ENCODE peak calls at places on chromosomes 13 and 19, in ten cellular contexts. J, S, O, Z, D, N, X, F, B and K are unnamed samples.
A peak's percentile ranks its signal among the peaks of the same experiment; 100 is the strongest.

GRCh38 chr13:68927387-68928026 is 1180.1 kb upstream of the ATXN8OS start:
- DNase-seq in Z (peak; percentile 25), S (peak; percentile 24), O (no peak), D (peak; percentile 10), F (peak; percentile 85), B (peak; percentile 1), X (no peak), N (peak; percentile 2), J (no peak), K (no peak)

GRCh38 chr19:40284251-40284500 is 969 bp downstream of the AKT2 start:
- DNase-seq in B (no peak), N (no peak), D (no peak), Z (no peak), S (no peak), J (no peak), O (no peak), F (no peak), X (no peak), K (no peak)

GRCh38 chr13:100674363-100674847 is at the start of gene TMTC4:
- DNase-seq in N (no peak), F (peak; percentile 80), O (no peak), X (no peak), J (no peak), B (no peak), D (peak; percentile 81), S (no peak), Z (no peak), K (no peak)

GRCh38 chr19:15841875-15842569 is 26.6 kb upstream of the OR10H1 start:
- DNase-seq in J (no peak), N (no peak), X (no peak), D (no peak), F (no peak), Z (no peak), O (no peak), S (no peak), B (no peak), K (no peak)

GRCh38 chr19:52896431-52897148 is 845 bp downstream of the ZNF320 start:
- DNase-seq in S (no peak), N (peak; percentile 27), F (peak; percentile 70), X (no peak), J (peak; percentile 30), D (peak; percentile 15), Z (peak; percentile 26), O (no peak), B (peak; percentile 85), K (peak; percentile 30)

GRCh38 chr19:12611361-12611699 is 610 bp downstream of the ZNF791 start:
- DNase-seq in N (peak; percentile 71), J (peak; percentile 67), Z (peak; percentile 77), X (peak; percentile 94), F (peak; percentile 66), D (peak; percentile 58), S (peak; percentile 68), O (no peak), B (peak; percentile 81), K (peak; percentile 72)

GRCh38 chr13:40666058-40666904 is at the start of gene FOXO1:
- DNase-seq in N (peak; percentile 78), B (peak; percentile 90), D (peak; percentile 89), O (peak; percentile 89), S (peak; percentile 5), Z (peak; percentile 89), X (peak; percentile 97), F (peak; percentile 78), J (peak; percentile 89), K (peak; percentile 88)

GRCh38 chr13:111469916-111470506 is 149.6 kb downstream of the TEX29 start:
- DNase-seq in X (peak; percentile 57), Z (no peak), N (no peak), J (no peak), F (no peak), S (no peak), D (no peak), O (no peak), B (no peak), K (no peak)

GRCh38 chr19:40578442-40578908 is 1.8 kb downstream of the SHKBP1 start:
- DNase-seq in F (no peak), D (no peak), B (no peak), J (no peak), S (no peak), N (peak; percentile 40), X (no peak), O (no peak), Z (peak; percentile 46), K (no peak)

GRCh38 chr13:84744203-84744602 is 861.9 kb upstream of the SLITRK1 start:
- DNase-seq in S (no peak), J (no peak), Z (no peak), D (no peak), B (no peak), N (no peak), F (no peak), X (no peak), O (no peak), K (no peak)

GRCh38 chr13:110330491-110331001 is 23.5 kb downstream of the COL4A2 start:
- DNase-seq in Z (peak; percentile 86), N (peak; percentile 72), J (no peak), F (no peak), O (no peak), S (no peak), B (no peak), D (no peak), X (no peak), K (no peak)

GRCh38 chr13:20006206-20006605 is 47.7 kb downstream of the ZMYM2 start:
- DNase-seq in S (no peak), Z (peak; percentile 59), F (no peak), N (peak; percentile 55), X (no peak), O (no peak), J (no peak), D (no peak), B (no peak), K (no peak)

GRCh38 chr13:43298799-43299198 is 275.4 kb downstream of the DNAJC15 start:
- DNase-seq in Z (no peak), O (no peak), S (no peak), J (no peak), B (no peak), D (no peak), X (no peak), N (no peak), F (peak; percentile 52), K (no peak)

GRCh38 chr19:18301718-18302111 is 20.3 kb upstream of the JUND start:
- DNase-seq in D (no peak), F (no peak), X (no peak), Z (no peak), B (no peak), J (no peak), O (no peak), S (no peak), N (no peak), K (peak; percentile 16)

GRCh38 chr13:108313382-108313781 is 43.9 kb downstream of the TNFSF13B start:
- DNase-seq in Z (no peak), O (no peak), X (no peak), J (no peak), N (peak; percentile 6), S (no peak), B (peak; percentile 71), D (no peak), F (no peak), K (no peak)

GRCh38 chr19:36508325-36508724 is 19.0 kb upstream of the ZNF566 start:
- DNase-seq in Z (no peak), F (no peak), S (no peak), J (no peak), D (no peak), B (no peak), X (no peak), O (no peak), N (no peak), K (no peak)

GRCh38 chr19:46495789-46496099 is at the start of gene PNMA8B:
- DNase-seq in X (no peak), S (peak; percentile 86), D (peak; percentile 86), B (peak; percentile 22), Z (peak; percentile 43), F (peak; percentile 92), N (no peak), O (peak; percentile 57), J (peak; percentile 66), K (no peak)

GRCh38 chr13:40408602-40409001 is 257.8 kb downstream of the FOXO1 start:
- DNase-seq in O (no peak), X (no peak), D (no peak), Z (peak; percentile 67), B (no peak), J (no peak), N (peak; percentile 42), S (no peak), F (no peak), K (no peak)

GRCh38 chr13:110382229-110382628 is 75.1 kb downstream of the COL4A2 start:
- DNase-seq in O (no peak), B (no peak), X (no peak), S (no peak), J (no peak), F (no peak), D (no peak), Z (peak; percentile 91), N (peak; percentile 95), K (no peak)

GRCh38 chr19:49614096-49614857 is 23.3 kb downstream of the PRR12 start:
- DNase-seq in S (no peak), N (peak; percentile 96), O (no peak), X (no peak), D (no peak), Z (peak; percentile 88), J (no peak), B (no peak), F (no peak), K (no peak)

GRCh38 chr13:20370815-20371421 is 138.8 kb upstream of the GJB6 start:
- DNase-seq in X (no peak), D (no peak), S (no peak), F (no peak), J (no peak), O (no peak), B (no peak), N (no peak), Z (no peak), K (no peak)

GRCh38 chr19:39372941-39373340 is 18.0 kb downstream of the PAF1 start:
- DNase-seq in Z (no peak), O (no peak), F (no peak), N (peak; percentile 51), D (no peak), J (no peak), B (no peak), X (no peak), S (no peak), K (no peak)

GRCh38 chr19:39381910-39382611 is 8.8 kb downstream of the PAF1 start:
- DNase-seq in Z (no peak), S (no peak), D (no peak), N (peak; percentile 31), F (no peak), O (no peak), B (no peak), J (no peak), X (no peak), K (no peak)

GRCh38 chr19:33616346-33616745 is 5.4 kb upstream of the CHST8 start:
- DNase-seq in D (no peak), X (no peak), S (no peak), O (no peak), J (no peak), Z (no peak), N (no peak), F (no peak), B (no peak), K (no peak)

GRCh38 chr19:16470911-16471811 is 609 bp downstream of the EPS15L1 start:
- DNase-seq in D (peak; percentile 24), F (peak; percentile 20), Z (peak; percentile 50), O (no peak), S (no peak), J (peak; percentile 13), B (peak; percentile 34), N (peak; percentile 79), X (peak; percentile 89), K (no peak)

GRCh38 chr19:42121036-42121621 is 11.1 kb downstream of the POU2F2 start:
- DNase-seq in N (no peak), D (no peak), S (no peak), O (no peak), F (no peak), Z (no peak), B (no peak), J (no peak), X (no peak), K (no peak)

GRCh38 chr13:21124853-21125252 is 51.5 kb downstream of the SKA3 start:
- DNase-seq in D (no peak), F (peak; percentile 72), X (peak; percentile 40), O (no peak), J (no peak), Z (peak; percentile 70), B (no peak), N (no peak), S (peak; percentile 83), K (no peak)